ENCODE peak calls at places on chromosomes 16 and 17, in ten cellular contexts. A, N, M, U, V, T, H, Q, W and Z are unnamed samples.
A peak's percentile ranks its signal among the peaks of the same experiment; 100 is the strongest.

GRCh38 chr17:75346906-75347305 is 57.7 kb upstream of the SLC25A19 start:
- DNase-seq in H (peak; percentile 36), U (no peak), M (no peak), W (peak; percentile 66), A (peak; percentile 46), Q (no peak), N (no peak), V (no peak), T (no peak), Z (no peak)

GRCh38 chr17:40735016-40735415 is 20.1 kb downstream of the KRT25 start:
- DNase-seq in U (no peak), M (no peak), T (no peak), V (no peak), W (no peak), A (no peak), H (no peak), N (no peak), Q (no peak), Z (no peak)

GRCh38 chr16:29694384-29695195 is 15.6 kb downstream of the QPRT start:
- DNase-seq in T (no peak), M (no peak), N (no peak), H (no peak), Q (no peak), U (no peak), A (no peak), W (no peak), V (no peak), Z (no peak)

GRCh38 chr16:57735755-57736418 is at the start of gene KATNB1:
- DNase-seq in W (no peak), M (no peak), Q (no peak), N (no peak), H (no peak), V (no peak), T (peak; percentile 25), A (peak; percentile 17), U (peak; percentile 18), Z (no peak)

GRCh38 chr16:26263406-26263805 is 571.6 kb downstream of the HS3ST4 start:
- DNase-seq in W (no peak), Q (no peak), T (no peak), N (no peak), A (no peak), V (no peak), U (no peak), H (no peak), M (no peak), Z (no peak)

GRCh38 chr16:89437991-89438390 is 52.4 kb downstream of the ANKRD11 start:
- DNase-seq in V (no peak), T (no peak), H (no peak), W (no peak), N (no peak), A (no peak), M (no peak), Q (no peak), U (no peak), Z (no peak)

GRCh38 chr17:64178011-64178825 is 48.3 kb upstream of the ERN1 start:
- DNase-seq in N (no peak), A (peak; percentile 27), Q (no peak), U (no peak), V (no peak), T (no peak), H (no peak), W (no peak), M (no peak), Z (no peak)

GRCh38 chr16:85149776-85150175 is 37.5 kb upstream of the CIBAR2 start:
- DNase-seq in A (no peak), H (no peak), U (peak; percentile 80), W (no peak), N (no peak), Q (no peak), T (no peak), M (no peak), V (peak; percentile 89), Z (no peak)

GRCh38 chr16:57828272-57829161 is 26.2 kb upstream of the KIFC3 start:
- DNase-seq in W (no peak), N (no peak), A (no peak), V (no peak), U (no peak), T (no peak), Q (no peak), M (no peak), H (no peak), Z (no peak)

GRCh38 chr17:16319969-16320368 is 33.3 kb downstream of the CENPV start:
- DNase-seq in V (no peak), T (no peak), A (no peak), N (no peak), Q (no peak), W (no peak), H (no peak), M (no peak), U (no peak), Z (no peak)

GRCh38 chr16:85425061-85425662 is 188.0 kb upstream of the GSE1 start:
- DNase-seq in N (no peak), T (no peak), V (peak; percentile 3), H (no peak), Q (no peak), W (no peak), U (peak; percentile 8), A (no peak), M (no peak), Z (no peak)

GRCh38 chr16:69848635-69849545 is 86.8 kb downstream of the WWP2 start:
- DNase-seq in T (no peak), M (peak; percentile 45), A (peak; percentile 93), U (peak; percentile 86), W (no peak), N (no peak), H (no peak), Q (no peak), V (peak; percentile 78), Z (no peak)

GRCh38 chr17:4529533-4530152 is 25.5 kb downstream of the MYBBP1A start:
- DNase-seq in M (no peak), U (no peak), T (no peak), N (no peak), Q (no peak), H (no peak), V (no peak), W (no peak), A (no peak), Z (no peak)

GRCh38 chr17:75024686-75025397 is 12.4 kb downstream of the MRPL58 start:
- DNase-seq in V (no peak), M (no peak), H (no peak), T (no peak), W (no peak), N (no peak), Q (no peak), U (no peak), A (no peak), Z (no peak)

DNA sequence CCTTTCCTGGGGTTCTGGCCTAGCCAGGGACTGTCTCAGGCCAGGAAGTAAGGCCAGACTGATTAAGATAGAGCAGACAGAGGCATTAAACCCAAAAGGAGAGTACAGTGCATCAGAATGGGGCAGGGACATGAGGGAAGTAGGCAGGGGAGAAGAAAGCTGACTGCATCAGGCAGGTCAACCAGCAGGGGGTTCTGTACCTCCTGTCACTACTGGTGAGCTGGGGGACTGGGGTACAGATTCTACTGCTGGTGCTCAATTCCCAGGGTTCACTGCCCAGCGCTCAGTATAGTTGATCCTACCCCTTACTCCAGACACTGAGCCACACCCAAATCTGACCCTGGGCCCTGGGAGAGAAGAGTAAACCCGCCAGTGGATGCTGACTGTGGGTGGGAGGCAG is 12.9 kb upstream of the MTMR4 start:
- DNase-seq in W (no peak), N (no peak), A (no peak), U (no peak), T (no peak), M (no peak), H (no peak), Q (no peak), V (no peak), Z (no peak)
- TF ChIP-seq CTCF in W (no peak), N (no peak), A (peak; percentile 6), U (peak; percentile 28), T (peak; percentile 24), M (no peak), H (no peak), Q (no peak), V (peak; percentile 31), Z (no peak)

DNA sequence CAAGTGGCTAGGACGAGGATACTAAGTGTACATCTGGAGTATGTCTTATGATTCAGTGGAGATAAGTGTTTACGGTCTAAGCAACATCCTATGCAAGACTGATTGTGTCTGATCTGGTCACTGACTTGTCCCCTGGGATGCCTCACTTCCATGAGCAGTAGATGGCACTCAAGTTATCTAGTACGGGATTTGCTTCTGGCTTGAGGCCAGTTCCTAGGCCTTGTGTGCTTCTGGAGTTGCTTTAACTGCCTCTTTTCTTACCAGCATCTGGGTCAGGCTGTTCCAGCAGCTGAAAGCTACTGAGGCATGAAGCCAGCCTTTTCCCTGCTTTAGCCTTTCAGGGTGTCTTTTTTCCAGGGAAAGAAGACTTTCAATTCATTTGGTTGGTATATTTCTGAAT is 23.0 kb downstream of the SUPT6H start:
- DNase-seq in A (peak; percentile 55), V (peak; percentile 41), H (no peak), Q (no peak), N (no peak), M (no peak), T (no peak), U (no peak), W (no peak), Z (no peak)
- TF ChIP-seq CTCF in A (peak; percentile 6), V (peak; percentile 44), H (no peak), Q (no peak), N (no peak), M (no peak), T (no peak), U (no peak), W (no peak), Z (no peak)

GRCh38 chr16:66750279-66751134 is 902 bp downstream of the DYNC1LI2 start:
- DNase-seq in U (no peak), N (no peak), A (peak; percentile 6), W (no peak), Q (no peak), V (no peak), T (no peak), H (no peak), M (no peak), Z (no peak)

GRCh38 chr16:66751992-66752322 is 548 bp upstream of the DYNC1LI2 start:
- DNase-seq in W (no peak), Q (no peak), H (no peak), U (no peak), M (no peak), V (no peak), N (no peak), A (no peak), T (no peak), Z (no peak)

GRCh38 chr16:66752958-66753357 is 1.5 kb upstream of the DYNC1LI2 start:
- DNase-seq in A (no peak), Q (no peak), M (no peak), N (no peak), H (no peak), U (no peak), T (no peak), V (no peak), W (no peak), Z (no peak)

GRCh38 chr16:66752379-66752778 is 970 bp upstream of the DYNC1LI2 start:
- DNase-seq in T (no peak), W (no peak), N (no peak), M (no peak), Q (no peak), H (no peak), V (no peak), A (no peak), U (no peak), Z (no peak)

GRCh38 chr16:66751135-66751991 is at the start of gene DYNC1LI2:
- DNase-seq in T (peak; percentile 83), Q (peak; percentile 77), V (peak; percentile 77), M (no peak), A (peak; percentile 73), N (peak; percentile 72), W (peak; percentile 81), H (peak; percentile 80), U (peak; percentile 85), Z (no peak)
- TF ChIP-seq CTCF in T (peak; percentile 80), Q (peak; percentile 87), V (peak; percentile 73), M (peak; percentile 31), A (peak; percentile 42), N (peak; percentile 67), W (peak; percentile 72), H (no peak), U (peak; percentile 93), Z (peak; percentile 94)

GRCh38 chr16:4390266-4391260 is 18.9 kb downstream of the VASN start:
- DNase-seq in N (no peak), M (no peak), A (no peak), W (peak; percentile 76), Q (no peak), H (no peak), T (no peak), U (no peak), V (no peak), Z (no peak)
- TF ChIP-seq CTCF in N (no peak), M (no peak), A (peak; percentile 17), W (peak; percentile 60), Q (no peak), H (no peak), T (no peak), U (no peak), V (no peak), Z (no peak)